ENCODE peak calls at places on chromosomes 2 and 18, in five cellular contexts. T is LNCaP clone FGC, E is iris pigment epithelial cell, H is anterior cingulate cortex, D is NCI-H774. P is an unnamed sample.

GRCh38 chr2:99624682-99625081 is 134.9 kb upstream of the REV1 start:
- DNase-seq in D (no peak), T (no peak), H (no peak), E (no peak), P (no peak)

GRCh38 chr2:226079677-226080076 is 680.2 kb downstream of the NYAP2 start:
- DNase-seq in D (no peak), T (no peak), H (no peak), E (peak; percentile 91), P (no peak)

GRCh38 chr2:199115169-199115568 is 342.6 kb downstream of the SATB2 start:
- DNase-seq in E (no peak), T (no peak), D (no peak), H (no peak), P (no peak)

GRCh38 chr2:30487603-30488002 is 40.6 kb downstream of the LCLAT1 start:
- DNase-seq in E (no peak), T (no peak), H (no peak), D (no peak), P (no peak)

GRCh38 chr2:6264198-6264597 is 572.0 kb downstream of the SOX11 start:
- DNase-seq in D (no peak), E (no peak), T (no peak), H (no peak), P (no peak)

GRCh38 chr2:134181219-134181618 is 72.7 kb upstream of the MGAT5 start:
- DNase-seq in H (no peak), T (no peak), E (no peak), D (peak; percentile 52), P (no peak)

GRCh38 chr2:62857139-62857931 is 151.8 kb downstream of the EHBP1 start:
- DNase-seq in E (no peak), T (peak; percentile 81), D (no peak), H (no peak), P (no peak)

GRCh38 chr2:179985163-179985820 is 21.8 kb downstream of the CWC22 start:
- DNase-seq in E (no peak), T (no peak), H (no peak), D (no peak), P (no peak)

GRCh38 chr18:42860011-42860410 is 255.5 kb downstream of the RIT2 start:
- DNase-seq in T (no peak), D (no peak), H (no peak), E (peak; percentile 62), P (no peak)

GRCh38 chr2:168784993-168785392 is 17.4 kb upstream of the NOSTRIN start:
- DNase-seq in D (no peak), E (no peak), T (no peak), H (no peak), P (no peak)

GRCh38 chr2:101986804-101987740 is 4.7 kb upstream of the IL1R2 start:
- DNase-seq in D (no peak), T (no peak), H (no peak), E (no peak), P (no peak)

GRCh38 chr2:212027681-212028628 is 510.6 kb downstream of the ERBB4 start:
- DNase-seq in D (no peak), T (no peak), E (peak; percentile 68), H (no peak), P (no peak)

GRCh38 chr2:159904127-159904564 is 106.1 kb upstream of the CD302 start:
- DNase-seq in D (no peak), H (no peak), E (no peak), T (no peak), P (peak; percentile 23)

GRCh38 chr2:46836295-46837111 is 79.1 kb downstream of the MCFD2 start:
- DNase-seq in T (no peak), E (peak; percentile 64), H (no peak), D (no peak), P (no peak)

GRCh38 chr18:8091042-8091441 is 518.2 kb upstream of the RAB12 start:
- DNase-seq in H (no peak), T (no peak), D (no peak), E (peak; percentile 29), P (no peak)

GRCh38 chr2:11344956-11345671 is 678 bp upstream of the ROCK2 start:
- DNase-seq in T (peak; percentile 96), H (no peak), E (peak; percentile 50), D (no peak), P (peak; percentile 43)

GRCh38 chr2:134273240-134273983 is 19.5 kb downstream of the MGAT5 start:
- DNase-seq in D (no peak), H (no peak), T (no peak), E (peak; percentile 18), P (no peak)

GRCh38 chr2:194822097-194822496 is 834.9 kb upstream of the SLC39A10 start:
- DNase-seq in H (no peak), T (no peak), D (no peak), E (no peak), P (no peak)

GRCh38 chr2:128563348-128563687 is 244.7 kb upstream of the HS6ST1 start:
- DNase-seq in D (no peak), E (peak; percentile 93), T (no peak), H (peak; percentile 87), P (peak; percentile 27)

GRCh38 chr2:70440621-70441020 is 113.0 kb downstream of the TGFA start:
- DNase-seq in E (no peak), T (no peak), D (no peak), H (no peak), P (no peak)

GRCh38 chr2:36526216-36526615 is 71.8 kb downstream of the FEZ2 start:
- DNase-seq in D (no peak), E (peak; percentile 71), T (no peak), H (no peak), P (no peak)